ENCODE peak calls at places on chromosome 13, in six cellular contexts. F is PC-3, I is MM.1S, L is GM23248, Z is GM23338, K is neural progenitor cell. J is an unnamed sample. For H3K4me1, the result is how much of the 10 kb centered on the place peaks cover.

GRCh38 chr13:74450525-74450845 is 316.3 kb upstream of the KLF12 start:
- DNase-seq in F (no peak), L (no peak), K (no peak), Z (no peak), I (no peak), J (no peak)

GRCh38 chr13:112839347-112840105 is 129.5 kb upstream of the MCF2L start:
- DNase-seq in K (no peak), F (no peak), Z (no peak), L (peak), I (no peak), J (no peak)

GRCh38 chr13:23619073-23619855 is 49.1 kb downstream of the TNFRSF19 start:
- DNase-seq in L (peak), Z (no peak), F (no peak), K (no peak), I (no peak), J (no peak)

GRCh38 chr13:50426932-50427331 is 411.7 kb downstream of the KCNRG start:
- DNase-seq in F (no peak), Z (no peak), I (no peak), L (no peak), K (no peak), J (no peak)

GRCh38 chr13:50685491-50685890 is 158.0 kb downstream of the DLEU7 start:
- DNase-seq in F (peak), K (peak), L (peak), Z (peak), I (no peak), J (no peak)

GRCh38 chr13:32134241-32134801 is 102.7 kb downstream of the FRY start:
- DNase-seq in K (no peak), Z (no peak), I (no peak), F (peak), L (peak), J (no peak)

GRCh38 chr13:23391752-23392151 is 41.8 kb downstream of the SACS start:
- DNase-seq in F (peak), K (no peak), I (no peak), L (peak), Z (no peak), J (no peak)

GRCh38 chr13:21615427-21615826 is 11.5 kb upstream of the MICU2 start:
- DNase-seq in Z (no peak), L (no peak), I (no peak), F (no peak), K (no peak), J (no peak)

GRCh38 chr13:85729296-85729695 is 69.9 kb downstream of the SLITRK6 start:
- DNase-seq in F (peak), I (no peak), L (no peak), Z (no peak), K (no peak), J (no peak)

GRCh38 chr13:38826182-38826813 is 139.4 kb downstream of the FREM2 start:
- DNase-seq in I (no peak), K (no peak), F (no peak), Z (no peak), L (no peak), J (no peak)

GRCh38 chr13:112740502-112741131 is 50.8 kb downstream of the ATP11A start:
- DNase-seq in K (no peak), L (peak), F (no peak), I (no peak), Z (no peak), J (peak)

GRCh38 chr13:97130201-97130600 is 91.9 kb upstream of the MBNL2 start:
- DNase-seq in I (no peak), Z (no peak), K (no peak), F (no peak), L (no peak), J (no peak)

GRCh38 chr13:22801402-22802003 is 379.3 kb upstream of the SGCG start:
- DNase-seq in F (no peak), Z (peak), K (peak), L (peak), I (no peak), J (peak)

GRCh38 chr13:66405908-66406802 is 824.0 kb downstream of the PCDH9 start:
- DNase-seq in I (no peak), L (no peak), K (peak), F (peak), Z (no peak), J (peak)

GRCh38 chr13:93640452-93640851 is 413.8 kb downstream of the GPC6 start:
- DNase-seq in I (no peak), K (no peak), Z (no peak), F (no peak), L (no peak), J (no peak)

GRCh38 chr13:113804703-113805430 is 45.8 kb downstream of the TMEM255B start:
- DNase-seq in L (no peak), I (no peak), K (no peak), Z (peak), F (no peak), J (no peak)

GRCh38 chr13:24226762-24227161 is 66.2 kb downstream of the SPATA13 start:
- DNase-seq in L (no peak), I (no peak), Z (peak), F (no peak), K (no peak), J (no peak)

GRCh38 chr13:65582160-65582559 is 1648.0 kb downstream of the PCDH9 start:
- DNase-seq in K (no peak), Z (peak), F (no peak), I (no peak), L (no peak), J (no peak)

GRCh38 chr13:32234914-32235313 is 80.2 kb downstream of the ZAR1L start:
- DNase-seq in F (no peak), K (no peak), L (no peak), Z (no peak), I (no peak), J (no peak)

GRCh38 chr13:49791214-49791752 is 1.2 kb downstream of the KPNA3 start:
- DNase-seq in L (peak), Z (peak), F (peak), K (peak), I (peak), J (peak)

GRCh38 chr13:24288870-24289269 is 20.5 kb upstream of the C1QTNF9 start:
- DNase-seq in L (no peak), K (no peak), I (no peak), Z (no peak), F (no peak), J (no peak)

GRCh38 chr13:40344270-40345148 is 321.9 kb downstream of the FOXO1 start:
- DNase-seq in F (no peak), I (no peak), K (no peak), Z (no peak), L (no peak), J (no peak)

GRCh38 chr13:32381539-32381938 is 46.4 kb downstream of the N4BP2L1 start:
- DNase-seq in I (no peak), Z (peak), L (peak), K (peak), F (peak), J (peak)

GRCh38 chr13:105177265-105177900 is 1358.1 kb downstream of the EFNB2 start:
- DNase-seq in F (no peak), Z (no peak), L (no peak), K (no peak), I (peak), J (no peak)

GRCh38 chr13:50130686-50131051 is 115.4 kb downstream of the KCNRG start:
- DNase-seq in L (peak), Z (peak), K (peak), I (peak), F (peak), J (peak)

GRCh38 chr13:84191199-84191598 is 308.9 kb upstream of the SLITRK1 start:
- DNase-seq in L (peak), K (no peak), Z (no peak), F (no peak), I (no peak), J (no peak)

GRCh38 chr13:100089633-100090032 is 740 bp downstream of the PCCA start:
- DNase-seq in Z (no peak), L (peak), F (peak), K (no peak), I (peak), J (no peak)

GRCh38 chr13:40215311-40215710 is 451.1 kb downstream of the FOXO1 start:
- DNase-seq in I (no peak), F (no peak), Z (no peak), K (no peak), L (no peak), J (no peak)

GRCh38 chr13:48615017-48615416 is 38.7 kb upstream of the CYSLTR2 start:
- DNase-seq in K (no peak), I (no peak), F (no peak), Z (no peak), L (no peak), J (no peak)

GRCh38 chr13:22483276-22483675 is 697.5 kb upstream of the SGCG start:
- DNase-seq in F (no peak), I (no peak), Z (no peak), L (no peak), K (no peak), J (no peak)

GRCh38 chr13:46648166-46648607 is 95.2 kb downstream of the LRCH1 start:
- DNase-seq in K (peak), I (peak), F (peak), Z (peak), L (peak), J (peak)

GRCh38 chr13:63643543-63643942 is 2227.9 kb upstream of the PCDH20 start:
- DNase-seq in Z (no peak), K (no peak), L (no peak), F (no peak), I (no peak), J (no peak)

GRCh38 chr13:45276887-45277286 is 64.1 kb downstream of the TPT1 start:
- DNase-seq in F (no peak), I (no peak), K (no peak), L (no peak), Z (no peak), J (no peak)

GRCh38 chr13:35925669-35926068 is 205.5 kb downstream of the DCLK1 start:
- DNase-seq in Z (no peak), L (no peak), K (no peak), I (no peak), F (no peak), J (no peak)

GRCh38 chr13:35917252-35917941 is 213.8 kb downstream of the DCLK1 start:
- DNase-seq in F (no peak), Z (peak), K (no peak), I (peak), L (no peak), J (no peak)

GRCh38 chr13:55013051-55013450 is 1984.4 kb downstream of the OLFM4 start:
- DNase-seq in F (no peak), L (no peak), K (peak), I (no peak), Z (peak), J (no peak)

GRCh38 chr13:22060187-22060586 is 389.3 kb downstream of the FGF9 start:
- DNase-seq in F (no peak), K (no peak), I (no peak), Z (no peak), L (no peak), J (no peak)

GRCh38 chr13:48978942-48979601 is 3.4 kb downstream of the FNDC3A start:
- DNase-seq in I (peak), K (no peak), F (no peak), L (peak), Z (peak), J (no peak)

GRCh38 chr13:42395066-42395821 is 123.3 kb downstream of the AKAP11 start:
- DNase-seq in F (no peak), L (no peak), K (no peak), Z (no peak), I (no peak), J (no peak)
- H3K4me1 ChIP-seq in F (under half), L (under half), K (under half), Z (under half), I (under half), J (under half)

DNA sequence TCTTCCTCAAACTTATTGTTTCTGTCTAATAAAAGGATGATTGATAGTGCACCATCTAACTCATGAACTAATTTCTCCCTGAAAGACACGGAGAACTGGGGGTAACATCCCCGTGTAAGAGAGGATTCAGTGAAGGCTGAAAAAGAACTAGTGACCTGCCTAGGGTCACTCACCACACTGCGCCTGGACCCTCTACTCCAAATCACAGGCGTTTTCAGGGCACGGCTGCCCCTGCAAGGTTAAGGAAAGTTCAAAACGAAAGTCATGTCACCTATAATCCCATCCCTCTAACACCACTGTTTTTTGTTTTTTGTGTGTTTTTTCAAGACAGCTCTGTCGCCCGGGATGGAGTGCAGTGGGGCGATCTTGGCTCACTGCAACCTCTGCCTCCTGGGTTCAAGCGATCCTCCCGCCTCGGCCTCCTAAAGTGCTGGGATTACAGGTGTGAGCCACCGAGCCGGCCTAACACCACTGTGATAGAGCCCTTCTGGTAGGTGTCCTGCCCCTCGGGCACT is 8.7 kb downstream of the URAD start:
- DNase-seq in Z (no peak), F (no peak), L (no peak), K (no peak), I (no peak), J (no peak)
- TF ChIP-seq EZH2 in Z (peak), F (no peak), L (peak), K (no peak), I (no peak), J (peak)

DNA sequence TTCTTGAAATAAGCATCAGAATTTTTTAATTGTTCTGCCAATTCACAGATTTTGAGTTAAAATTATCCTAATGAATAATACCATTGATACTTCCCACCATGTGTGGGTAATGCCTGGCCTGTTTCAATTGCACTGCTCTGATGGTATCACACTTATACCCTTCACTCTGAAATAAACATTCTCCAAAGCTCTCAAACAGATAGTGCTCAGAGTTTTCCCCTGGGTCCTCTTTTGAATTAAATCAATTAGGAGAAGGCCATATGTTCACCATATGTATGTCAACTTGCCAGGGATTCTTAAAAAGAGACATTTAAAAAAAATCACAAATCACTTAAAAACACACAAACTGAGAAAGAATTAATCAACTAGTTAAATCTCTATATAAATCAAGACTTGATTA is 318.5 kb downstream of the NDFIP2 start:
- DNase-seq in L (no peak), K (no peak), Z (no peak), I (no peak), F (no peak), J (no peak)
- TF ChIP-seq EZH2phosphoT487 in L (no peak), K (no peak), Z (no peak), I (no peak), F (no peak), J (no peak)

GRCh38 chr13:98300956-98301641 is 124.0 kb upstream of the RNF113B start:
- DNase-seq in Z (no peak), K (no peak), F (peak), I (no peak), L (peak), J (peak)
- H3K4me1 ChIP-seq in Z (under half), K (under half), F (under half), I (under half), L (under half), J (half or more)

DNA sequence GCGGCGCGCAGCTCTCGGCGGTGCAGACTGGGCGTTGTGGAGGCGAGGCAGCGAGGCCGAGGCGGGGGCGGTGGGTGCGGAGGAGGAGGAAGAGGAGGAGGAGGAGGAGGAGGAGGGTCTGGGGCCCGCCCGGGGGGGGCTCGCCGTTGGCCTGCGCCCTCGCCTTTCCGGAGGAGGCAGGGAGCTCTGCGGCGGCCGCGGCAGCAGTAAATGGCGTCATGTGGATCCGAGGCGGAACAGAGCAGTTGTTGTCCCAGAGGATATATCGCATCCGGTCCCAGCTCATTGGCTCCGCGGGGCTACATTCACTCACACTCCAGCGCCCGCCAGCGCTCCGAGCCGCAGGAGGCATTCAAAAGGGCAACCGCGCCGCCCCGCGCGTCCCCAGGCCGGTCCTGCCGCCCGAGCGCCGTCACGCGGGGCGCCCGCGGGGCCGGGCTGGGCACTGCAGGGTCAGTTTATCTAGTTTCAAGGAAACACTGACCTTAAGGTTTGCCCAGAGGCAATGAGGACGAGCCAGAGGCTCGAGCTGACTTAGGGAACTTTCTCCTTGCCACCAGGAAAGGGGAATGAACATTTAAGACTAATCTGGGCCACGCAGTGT is at the start of gene SPRY2:
- DNase-seq in F (peak), Z (peak), K (peak), I (peak), L (peak), J (peak)
- TF ChIP-seq EZH2 in F (no peak), Z (no peak), K (no peak), I (no peak), L (no peak), J (no peak)

DNA sequence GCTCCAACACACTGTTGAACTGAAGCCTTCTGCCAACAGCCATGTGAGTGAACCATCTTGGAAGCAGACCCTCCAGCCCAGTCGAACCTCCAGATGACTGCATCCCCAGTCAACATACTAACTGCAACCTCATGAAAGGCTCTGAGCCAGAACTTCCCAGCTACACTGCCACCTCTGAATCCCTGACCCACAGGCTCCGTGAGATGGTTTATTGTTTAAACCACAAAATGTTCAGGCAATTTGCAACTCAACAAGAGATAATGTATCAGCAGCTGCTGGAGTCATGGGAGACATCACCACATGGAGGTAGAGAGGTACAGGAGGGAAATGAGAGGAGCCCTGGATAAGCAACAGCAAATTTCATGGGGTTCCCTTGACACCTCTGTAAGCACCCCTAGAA is 266.4 kb upstream of the NBEA start:
- DNase-seq in Z (no peak), L (no peak), F (no peak), K (no peak), I (no peak), J (no peak)
- TF ChIP-seq EZH2phosphoT487 in Z (no peak), L (no peak), F (no peak), K (no peak), I (no peak), J (no peak)

GRCh38 chr13:111175948-111176347 is 60.8 kb downstream of the ARHGEF7 start:
- DNase-seq in F (no peak), Z (no peak), K (no peak), I (no peak), L (no peak), J (no peak)

GRCh38 chr13:111177081-111177711 is 62.1 kb downstream of the ARHGEF7 start:
- DNase-seq in I (no peak), K (no peak), L (no peak), Z (no peak), F (no peak), J (no peak)

GRCh38 chr13:111176421-111176820 is 61.3 kb downstream of the ARHGEF7 start:
- DNase-seq in Z (no peak), K (no peak), I (no peak), F (no peak), L (no peak), J (no peak)

GRCh38 chr13:111174377-111174776 is 59.3 kb downstream of the ARHGEF7 start:
- DNase-seq in K (no peak), Z (no peak), I (no peak), L (no peak), F (no peak), J (no peak)

DNA sequence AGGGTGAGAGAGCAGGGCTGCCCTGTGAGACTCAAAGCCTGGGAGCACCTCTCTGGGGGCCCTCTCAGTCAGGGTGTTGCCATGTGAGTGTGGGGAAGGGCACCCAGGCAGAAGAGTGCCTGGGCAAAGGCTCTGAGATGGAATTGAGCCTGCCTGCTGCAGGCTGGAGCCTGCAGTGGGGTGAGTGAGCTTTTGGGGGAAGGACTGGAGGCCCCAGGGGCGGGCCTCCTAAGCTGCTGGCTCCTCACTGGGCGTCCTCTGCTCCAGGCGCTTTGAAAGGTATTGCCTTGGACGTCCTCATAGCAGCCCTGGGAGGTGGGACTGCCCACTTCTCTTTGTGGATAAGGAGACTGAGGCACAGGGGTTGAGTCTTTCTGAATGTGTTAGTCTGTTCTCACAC is 60.3 kb downstream of the ARHGEF7 start:
- DNase-seq in Z (no peak), K (peak), I (no peak), F (no peak), L (no peak), J (no peak)
- H3K4me1 ChIP-seq in Z (under half), K (under half), I (under half), F (under half), L (under half), J (under half)

DNA sequence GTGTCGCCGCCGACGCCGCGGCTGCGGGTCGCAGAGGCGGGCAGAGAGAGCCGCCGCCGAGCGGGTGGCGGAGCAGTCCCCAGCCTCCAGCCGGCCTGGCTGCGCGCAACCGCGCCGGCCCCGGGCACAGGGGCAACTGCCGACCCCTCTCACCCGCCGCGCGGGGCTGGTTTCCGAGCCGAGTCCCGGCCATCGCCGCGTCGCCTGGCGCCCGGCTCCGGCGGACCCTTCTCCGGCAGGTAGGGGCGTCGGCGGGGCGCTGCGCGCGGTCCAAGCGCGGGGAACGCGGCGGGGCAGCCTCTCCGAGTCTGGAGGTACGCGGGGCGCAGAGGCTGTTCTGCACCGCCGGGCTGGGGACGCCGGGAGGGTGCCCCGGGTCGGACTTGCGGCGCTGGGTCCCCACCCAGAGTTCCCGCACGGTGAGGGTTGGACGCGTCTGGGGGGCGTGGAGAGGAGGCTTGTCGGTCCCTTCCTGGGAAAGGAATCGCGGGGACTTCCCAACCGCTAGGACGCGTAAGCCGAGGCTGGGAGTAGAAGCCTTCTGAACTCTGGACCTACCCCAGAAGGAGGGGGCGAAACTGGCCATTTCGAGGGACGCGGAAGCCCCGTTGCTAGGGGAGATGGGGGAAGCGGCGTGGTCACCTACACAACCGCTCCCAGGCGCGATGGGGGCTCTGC is 133.6 kb upstream of the MYO16 start:
- DNase-seq in F (no peak), Z (peak), I (no peak), L (no peak), K (peak), J (peak)
- TF ChIP-seq EZH2 in F (no peak), Z (peak), I (no peak), L (no peak), K (peak), J (peak)

J was measured in hepatocyte.